ENCODE peak calls at places on chromosomes 4 and X, in ten cellular contexts. One of them, this sample, is unnamed.

GRCh38 chr4:4384837-4385236 is 2.1 kb upstream of the NSG1 start:
- DNase-seq in right atrium auricular region: no peak
- DNase-seq in heart right ventricle: no peak
- DNase-seq in mammary epithelial cell: peak
- DNase-seq in fibroblast of mammary gland: peak
- DNase-seq in AG04450: no peak
- DNase-seq in stomach: no peak
- DNase-seq in IMR-90: peak
- DNase-seq in mesenchymal stem cell: peak
- DNase-seq in tibial nerve: no peak
- DNase-seq in this sample: no peak

GRCh38 chr4:47210828-47211227 is 179.5 kb downstream of the GABRB1 start:
- DNase-seq in AG04450: no peak
- DNase-seq in mammary epithelial cell: peak
- DNase-seq in mesenchymal stem cell: peak
- DNase-seq in right atrium auricular region: no peak
- DNase-seq in fibroblast of mammary gland: no peak
- DNase-seq in stomach: no peak
- DNase-seq in IMR-90: no peak
- DNase-seq in heart right ventricle: no peak
- DNase-seq in tibial nerve: no peak
- DNase-seq in this sample: no peak

GRCh38 chr4:5836943-5837342 is 55.9 kb downstream of the CRMP1 start:
- DNase-seq in stomach: no peak
- DNase-seq in IMR-90: no peak
- DNase-seq in heart right ventricle: no peak
- DNase-seq in fibroblast of mammary gland: no peak
- DNase-seq in tibial nerve: no peak
- DNase-seq in mammary epithelial cell: no peak
- DNase-seq in mesenchymal stem cell: no peak
- DNase-seq in right atrium auricular region: no peak
- DNase-seq in AG04450: no peak
- DNase-seq in this sample: no peak

GRCh38 chrX:1468250-1468772 is 15.6 kb upstream of the ASMTL start:
- DNase-seq in heart right ventricle: peak
- DNase-seq in mesenchymal stem cell: no peak
- DNase-seq in right atrium auricular region: peak
- DNase-seq in mammary epithelial cell: peak
- DNase-seq in tibial nerve: no peak
- DNase-seq in fibroblast of mammary gland: peak
- DNase-seq in IMR-90: no peak
- DNase-seq in stomach: peak
- DNase-seq in AG04450: no peak
- DNase-seq in this sample: peak

GRCh38 chrX:20412871-20413486 is 146.3 kb upstream of the RPS6KA3 start:
- DNase-seq in AG04450: no peak
- DNase-seq in mesenchymal stem cell: no peak
- DNase-seq in fibroblast of mammary gland: no peak
- DNase-seq in heart right ventricle: peak
- DNase-seq in mammary epithelial cell: no peak
- DNase-seq in IMR-90: no peak
- DNase-seq in tibial nerve: peak
- DNase-seq in stomach: peak
- DNase-seq in right atrium auricular region: no peak
- DNase-seq in this sample: no peak

GRCh38 chr4:177961709-177962380 is 519.6 kb upstream of the AGA start:
- DNase-seq in IMR-90: no peak
- DNase-seq in mesenchymal stem cell: no peak
- DNase-seq in right atrium auricular region: no peak
- DNase-seq in heart right ventricle: no peak
- DNase-seq in mammary epithelial cell: no peak
- DNase-seq in fibroblast of mammary gland: no peak
- DNase-seq in stomach: no peak
- DNase-seq in AG04450: no peak
- DNase-seq in tibial nerve: no peak
- DNase-seq in this sample: no peak

GRCh38 chr4:83890816-83891215 is 354.9 kb downstream of the GPAT3 start:
- DNase-seq in mesenchymal stem cell: no peak
- DNase-seq in IMR-90: no peak
- DNase-seq in heart right ventricle: no peak
- DNase-seq in tibial nerve: no peak
- DNase-seq in AG04450: no peak
- DNase-seq in fibroblast of mammary gland: no peak
- DNase-seq in mammary epithelial cell: peak
- DNase-seq in stomach: no peak
- DNase-seq in right atrium auricular region: no peak
- DNase-seq in this sample: no peak

GRCh38 chrX:65926095-65927019 is 113.5 kb downstream of the VSIG4 start:
- DNase-seq in mesenchymal stem cell: no peak
- DNase-seq in fibroblast of mammary gland: no peak
- DNase-seq in IMR-90: no peak
- DNase-seq in right atrium auricular region: no peak
- DNase-seq in tibial nerve: no peak
- DNase-seq in AG04450: no peak
- DNase-seq in mammary epithelial cell: no peak
- DNase-seq in heart right ventricle: no peak
- DNase-seq in stomach: no peak
- DNase-seq in this sample: peak

GRCh38 chr4:143185253-143186107 is 763 bp downstream of the USP38 start:
- DNase-seq in IMR-90: peak
- DNase-seq in tibial nerve: no peak
- DNase-seq in AG04450: no peak
- DNase-seq in right atrium auricular region: no peak
- DNase-seq in mammary epithelial cell: peak
- DNase-seq in mesenchymal stem cell: peak
- DNase-seq in fibroblast of mammary gland: peak
- DNase-seq in heart right ventricle: peak
- DNase-seq in stomach: no peak
- DNase-seq in this sample: peak

GRCh38 chr4:6228158-6229067 is 28.1 kb upstream of the JAKMIP1 start:
- DNase-seq in right atrium auricular region: no peak
- DNase-seq in stomach: peak
- DNase-seq in AG04450: no peak
- DNase-seq in mammary epithelial cell: no peak
- DNase-seq in IMR-90: no peak
- DNase-seq in tibial nerve: no peak
- DNase-seq in fibroblast of mammary gland: no peak
- DNase-seq in heart right ventricle: no peak
- DNase-seq in mesenchymal stem cell: no peak
- DNase-seq in this sample: no peak

GRCh38 chr4:3290889-3291321 is 1.9 kb upstream of the RGS12 start:
- DNase-seq in IMR-90: no peak
- DNase-seq in stomach: peak
- DNase-seq in AG04450: no peak
- DNase-seq in mammary epithelial cell: no peak
- DNase-seq in right atrium auricular region: no peak
- DNase-seq in fibroblast of mammary gland: no peak
- DNase-seq in tibial nerve: no peak
- DNase-seq in heart right ventricle: no peak
- DNase-seq in mesenchymal stem cell: no peak
- DNase-seq in this sample: no peak

GRCh38 chr4:120263623-120264022 is 197.0 kb upstream of the MAD2L1 start:
- DNase-seq in mesenchymal stem cell: no peak
- DNase-seq in mammary epithelial cell: no peak
- DNase-seq in fibroblast of mammary gland: no peak
- DNase-seq in heart right ventricle: no peak
- DNase-seq in IMR-90: no peak
- DNase-seq in tibial nerve: no peak
- DNase-seq in stomach: no peak
- DNase-seq in AG04450: no peak
- DNase-seq in right atrium auricular region: no peak
- DNase-seq in this sample: no peak

GRCh38 chrX:55135171-55135570 is 46.4 kb downstream of the PAGE2 start:
- DNase-seq in right atrium auricular region: no peak
- DNase-seq in IMR-90: peak
- DNase-seq in heart right ventricle: peak
- DNase-seq in tibial nerve: peak
- DNase-seq in stomach: peak
- DNase-seq in mesenchymal stem cell: peak
- DNase-seq in AG04450: no peak
- DNase-seq in mammary epithelial cell: peak
- DNase-seq in fibroblast of mammary gland: peak
- DNase-seq in this sample: peak

DNA sequence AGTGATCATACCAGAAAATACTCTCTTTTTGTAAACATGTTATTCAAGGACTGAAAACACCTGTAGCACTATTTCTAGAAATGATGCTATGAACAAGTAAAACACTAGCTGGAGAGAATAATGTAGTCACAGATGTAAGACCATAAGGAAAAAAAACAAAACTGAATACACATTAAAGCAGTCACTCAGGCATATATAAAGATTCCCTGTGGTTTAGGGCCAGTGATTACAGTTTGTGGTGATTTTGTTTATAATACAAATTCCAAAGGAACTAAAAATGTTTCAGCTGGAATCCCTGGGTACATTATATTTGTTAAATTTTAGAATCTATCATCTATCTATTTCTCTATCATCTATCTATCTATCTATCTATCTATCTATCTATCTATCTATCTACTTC is 777.8 kb upstream of the FRG1 start:
- DNase-seq in tibial nerve: no peak
- DNase-seq in fibroblast of mammary gland: no peak
- DNase-seq in IMR-90: peak
- DNase-seq in stomach: no peak
- DNase-seq in right atrium auricular region: no peak
- DNase-seq in mesenchymal stem cell: peak
- DNase-seq in mammary epithelial cell: no peak
- DNase-seq in heart right ventricle: no peak
- DNase-seq in AG04450: no peak
- DNase-seq in this sample: no peak
- H3K4me3 ChIP-seq in tibial nerve: no peak
- H3K4me3 ChIP-seq in fibroblast of mammary gland: no peak
- H3K4me3 ChIP-seq in IMR-90: no peak
- H3K4me3 ChIP-seq in stomach: no peak
- H3K4me3 ChIP-seq in right atrium auricular region: no peak
- H3K4me3 ChIP-seq in mesenchymal stem cell: no peak
- H3K4me3 ChIP-seq in mammary epithelial cell: no peak
- H3K4me3 ChIP-seq in heart right ventricle: no peak
- H3K4me3 ChIP-seq in AG04450: no peak
- H3K4me3 ChIP-seq in this sample: no peak

GRCh38 chrX:153725832-153726285 is 1.2 kb downstream of the ABCD1 start:
- DNase-seq in heart right ventricle: no peak
- DNase-seq in tibial nerve: no peak
- DNase-seq in mammary epithelial cell: no peak
- DNase-seq in IMR-90: no peak
- DNase-seq in AG04450: no peak
- DNase-seq in mesenchymal stem cell: no peak
- DNase-seq in right atrium auricular region: no peak
- DNase-seq in fibroblast of mammary gland: no peak
- DNase-seq in stomach: no peak
- DNase-seq in this sample: no peak

GRCh38 chrX:153724252-153725038 is at the start of the genes ABCD1 and BCAP31:
- DNase-seq in right atrium auricular region: peak
- DNase-seq in fibroblast of mammary gland: peak
- DNase-seq in tibial nerve: peak
- DNase-seq in IMR-90: peak
- DNase-seq in heart right ventricle: peak
- DNase-seq in AG04450: peak
- DNase-seq in mesenchymal stem cell: peak
- DNase-seq in stomach: peak
- DNase-seq in mammary epithelial cell: peak
- DNase-seq in this sample: peak

GRCh38 chrX:153726286-153727107 is 1.8 kb downstream of the ABCD1 start:
- DNase-seq in tibial nerve: peak
- DNase-seq in mammary epithelial cell: no peak
- DNase-seq in heart right ventricle: peak
- DNase-seq in fibroblast of mammary gland: peak
- DNase-seq in IMR-90: peak
- DNase-seq in mesenchymal stem cell: peak
- DNase-seq in AG04450: no peak
- DNase-seq in stomach: peak
- DNase-seq in right atrium auricular region: peak
- DNase-seq in this sample: peak

GRCh38 chrX:153723351-153724251 is 586 bp downstream of the BCAP31 start:
- DNase-seq in tibial nerve: no peak
- DNase-seq in AG04450: no peak
- DNase-seq in stomach: peak
- DNase-seq in heart right ventricle: peak
- DNase-seq in right atrium auricular region: no peak
- DNase-seq in fibroblast of mammary gland: peak
- DNase-seq in mesenchymal stem cell: peak
- DNase-seq in IMR-90: peak
- DNase-seq in mammary epithelial cell: peak
- DNase-seq in this sample: peak

GRCh38 chrX:153725039-153725831 is 579 bp downstream of the ABCD1 start:
- DNase-seq in fibroblast of mammary gland: no peak
- DNase-seq in mammary epithelial cell: no peak
- DNase-seq in IMR-90: no peak
- DNase-seq in heart right ventricle: no peak
- DNase-seq in tibial nerve: no peak
- DNase-seq in AG04450: no peak
- DNase-seq in right atrium auricular region: no peak
- DNase-seq in mesenchymal stem cell: no peak
- DNase-seq in stomach: no peak
- DNase-seq in this sample: no peak
- H3K4me3 ChIP-seq in fibroblast of mammary gland: peak
- H3K4me3 ChIP-seq in mammary epithelial cell: no peak
- H3K4me3 ChIP-seq in IMR-90: peak
- H3K4me3 ChIP-seq in heart right ventricle: peak
- H3K4me3 ChIP-seq in tibial nerve: peak
- H3K4me3 ChIP-seq in AG04450: peak
- H3K4me3 ChIP-seq in right atrium auricular region: peak
- H3K4me3 ChIP-seq in mesenchymal stem cell: peak
- H3K4me3 ChIP-seq in stomach: peak
- H3K4me3 ChIP-seq in this sample: peak

DNA sequence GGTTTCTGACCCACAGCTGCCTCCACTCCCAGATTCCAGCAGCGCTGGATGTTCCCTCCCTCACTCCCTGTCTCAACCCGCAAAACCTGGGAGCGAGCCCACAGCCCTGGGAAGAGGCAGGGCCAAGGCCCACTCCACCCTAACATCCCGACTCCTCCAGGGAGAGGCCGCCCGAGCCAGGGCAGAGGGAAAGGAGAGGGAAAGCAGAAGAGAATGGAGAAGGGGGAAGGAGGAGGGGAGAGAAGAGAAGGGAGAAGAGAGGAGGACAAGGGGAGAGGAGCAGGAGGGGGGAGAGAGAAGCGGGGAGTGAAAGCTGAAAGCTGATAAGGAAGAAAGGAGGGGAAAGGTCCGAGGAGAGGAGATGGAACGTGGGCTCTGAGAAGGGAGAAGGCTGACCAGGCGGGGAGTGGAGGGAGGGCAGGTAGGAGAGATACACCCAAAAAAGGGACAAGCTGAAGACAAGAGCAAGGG is 120.2 kb upstream of the PJA1 start:
- DNase-seq in right atrium auricular region: no peak
- DNase-seq in fibroblast of mammary gland: no peak
- DNase-seq in stomach: no peak
- DNase-seq in AG04450: no peak
- DNase-seq in heart right ventricle: peak
- DNase-seq in mesenchymal stem cell: no peak
- DNase-seq in tibial nerve: peak
- DNase-seq in mammary epithelial cell: no peak
- DNase-seq in IMR-90: no peak
- DNase-seq in this sample: peak
- H3K4me3 ChIP-seq in right atrium auricular region: no peak
- H3K4me3 ChIP-seq in fibroblast of mammary gland: peak
- H3K4me3 ChIP-seq in stomach: peak
- H3K4me3 ChIP-seq in AG04450: peak
- H3K4me3 ChIP-seq in heart right ventricle: peak
- H3K4me3 ChIP-seq in mesenchymal stem cell: peak
- H3K4me3 ChIP-seq in tibial nerve: peak
- H3K4me3 ChIP-seq in mammary epithelial cell: no peak
- H3K4me3 ChIP-seq in IMR-90: peak
- H3K4me3 ChIP-seq in this sample: peak

GRCh38 chr4:7786517-7786916 is 153.1 kb downstream of the AFAP1 start:
- DNase-seq in mesenchymal stem cell: no peak
- DNase-seq in stomach: no peak
- DNase-seq in tibial nerve: no peak
- DNase-seq in heart right ventricle: no peak
- DNase-seq in mammary epithelial cell: no peak
- DNase-seq in fibroblast of mammary gland: no peak
- DNase-seq in right atrium auricular region: no peak
- DNase-seq in IMR-90: no peak
- DNase-seq in AG04450: no peak
- DNase-seq in this sample: no peak
- H3K4me3 ChIP-seq in mesenchymal stem cell: no peak
- H3K4me3 ChIP-seq in stomach: no peak
- H3K4me3 ChIP-seq in tibial nerve: no peak
- H3K4me3 ChIP-seq in heart right ventricle: no peak
- H3K4me3 ChIP-seq in mammary epithelial cell: no peak
- H3K4me3 ChIP-seq in fibroblast of mammary gland: no peak
- H3K4me3 ChIP-seq in right atrium auricular region: no peak
- H3K4me3 ChIP-seq in IMR-90: no peak
- H3K4me3 ChIP-seq in AG04450: no peak
- H3K4me3 ChIP-seq in this sample: no peak

This sample was measured in SJCRH30.